ENCODE peak calls at places on chromosomes 7 and 10, in nine cellular contexts. N, Z, U, M, O, P, Q, Y and C are unnamed samples.

GRCh38 chr10:29714096-29714874 is 79.5 kb upstream of the SVIL start:
- DNase-seq in N (no peak), Z (peak; percentile 93), U (no peak), M (no peak), O (no peak), P (no peak), Q (no peak), Y (no peak), C (no peak)

GRCh38 chr7:116762951-116763350 is 91.0 kb downstream of the MET start:
- DNase-seq in N (no peak), Z (no peak), U (no peak), M (no peak), O (no peak), P (no peak), Q (no peak), Y (no peak), C (no peak)

GRCh38 chr10:88038268-88038667 is 174.8 kb downstream of the PTEN start:
- DNase-seq in N (no peak), Z (peak; percentile 94), U (no peak), M (no peak), O (no peak), P (no peak), Q (no peak), Y (no peak), C (no peak)

GRCh38 chr10:79104264-79104954 is 35.6 kb downstream of the ZMIZ1 start:
- DNase-seq in N (peak; percentile 62), Z (peak; percentile 70), U (no peak), M (peak; percentile 69), O (no peak), P (no peak), Q (no peak), Y (no peak), C (no peak)

GRCh38 chr10:82419981-82420380 is 545.0 kb downstream of the NRG3 start:
- DNase-seq in N (no peak), Z (no peak), U (no peak), M (no peak), O (no peak), P (no peak), Q (no peak), Y (no peak), C (no peak)

GRCh38 chr10:31940839-31941653 is 12.4 kb upstream of the ARHGAP12 start:
- DNase-seq in N (no peak), Z (peak; percentile 94), U (no peak), M (peak; percentile 56), O (peak; percentile 83), P (no peak), Q (no peak), Y (no peak), C (no peak)

GRCh38 chr10:49761789-49762565 is at the start of gene OGDHL:
- DNase-seq in N (peak; percentile 20), Z (peak; percentile 4), U (peak; percentile 83), M (peak; percentile 42), O (no peak), P (peak; percentile 58), Q (peak; percentile 23), Y (no peak), C (no peak)

GRCh38 chr10:110336111-110336721 is 31.5 kb upstream of the SMNDC1 start:
- DNase-seq in N (no peak), Z (peak; percentile 99), U (peak; percentile 58), M (peak; percentile 24), O (no peak), P (no peak), Q (no peak), Y (no peak), C (no peak)

GRCh38 chr7:98021588-98022351 is 31.8 kb upstream of the OCM2 start:
- DNase-seq in N (peak; percentile 67), Z (peak; percentile 2), U (peak; percentile 72), M (peak; percentile 65), O (peak; percentile 79), P (peak; percentile 67), Q (peak; percentile 64), Y (peak; percentile 69), C (no peak)

GRCh38 chr10:48931188-48931587 is 8.5 kb downstream of the LRRC18 start:
- DNase-seq in N (no peak), Z (no peak), U (no peak), M (no peak), O (peak; percentile 12), P (no peak), Q (no peak), Y (no peak), C (peak; percentile 49)

GRCh38 chr7:29319719-29320521 is 125.3 kb downstream of the CHN2 start:
- DNase-seq in N (no peak), Z (no peak), U (no peak), M (no peak), O (no peak), P (no peak), Q (no peak), Y (no peak), C (no peak)

GRCh38 chr10:33015798-33016547 is 57.9 kb upstream of the ITGB1 start:
- DNase-seq in N (no peak), Z (peak; percentile 88), U (no peak), M (no peak), O (no peak), P (no peak), Q (no peak), Y (no peak), C (no peak)

GRCh38 chr7:31478744-31479143 is 35.1 kb upstream of the ITPRID1 start:
- DNase-seq in N (no peak), Z (no peak), U (no peak), M (no peak), O (no peak), P (no peak), Q (no peak), Y (no peak), C (no peak)

GRCh38 chr10:106947643-106948042 is 216.9 kb downstream of the SORCS1 start:
- DNase-seq in N (no peak), Z (no peak), U (no peak), M (no peak), O (no peak), P (no peak), Q (no peak), Y (no peak), C (no peak)

GRCh38 chr7:23394828-23395227 is 75.5 kb downstream of the IGF2BP3 start:
- DNase-seq in N (no peak), Z (peak; percentile 20), U (no peak), M (no peak), O (no peak), P (no peak), Q (no peak), Y (no peak), C (no peak)

GRCh38 chr7:15783971-15784693 is 97.6 kb upstream of the MEOX2 start:
- DNase-seq in N (no peak), Z (no peak), U (no peak), M (no peak), O (no peak), P (no peak), Q (no peak), Y (no peak), C (no peak)

GRCh38 chr7:149558149-149558861 is 60.7 kb upstream of the ZNF746 start:
- DNase-seq in N (no peak), Z (peak; percentile 66), U (no peak), M (no peak), O (peak; percentile 31), P (no peak), Q (no peak), Y (no peak), C (no peak)
- H3K27ac ChIP-seq in N (no peak overlapping the region), Z (peak overlapping the region; percentile 26), U (no peak overlapping the region), M (no peak overlapping the region), O (no peak overlapping the region), P (no peak overlapping the region), Q (no peak overlapping the region), Y (no peak overlapping the region), C (no peak overlapping the region)

DNA sequence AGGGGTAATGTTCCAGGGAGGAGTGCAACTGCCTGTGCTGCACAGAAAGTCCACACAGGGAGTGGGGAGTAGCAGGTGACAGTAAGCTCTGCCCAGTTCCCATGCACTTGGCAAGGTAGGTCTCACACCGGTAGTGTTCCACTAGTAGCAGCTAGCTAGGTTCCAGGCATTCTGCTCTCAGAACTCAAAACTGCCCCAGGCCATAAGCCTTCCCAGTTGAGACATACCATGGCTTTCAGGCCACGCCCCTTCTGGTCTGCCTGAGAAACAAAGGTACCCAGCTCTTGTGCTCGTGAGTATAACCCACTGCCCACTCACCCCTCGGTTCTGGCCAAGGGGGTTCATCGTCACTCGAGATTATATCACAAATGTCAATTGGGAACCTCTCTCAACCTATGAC is 12.6 kb downstream of the CASP7 start:
- DNase-seq in N (no peak), Z (no peak), U (no peak), M (no peak), O (no peak), P (no peak), Q (no peak), Y (no peak), C (no peak)
- H3K9me3 ChIP-seq in N (peaks cover 33% of the 10 kb centered on the region), Z (no peaks in the 10 kb centered on the region), U (peaks cover 35% of the 10 kb centered on the region), M (peaks cover 27% of the 10 kb centered on the region), O (peaks cover 15% of the 10 kb centered on the region), P (peaks cover 32% of the 10 kb centered on the region), Q (no peaks in the 10 kb centered on the region), Y (peaks cover under 1% of the 10 kb centered on the region), C (peaks cover 15% of the 10 kb centered on the region)

DNA sequence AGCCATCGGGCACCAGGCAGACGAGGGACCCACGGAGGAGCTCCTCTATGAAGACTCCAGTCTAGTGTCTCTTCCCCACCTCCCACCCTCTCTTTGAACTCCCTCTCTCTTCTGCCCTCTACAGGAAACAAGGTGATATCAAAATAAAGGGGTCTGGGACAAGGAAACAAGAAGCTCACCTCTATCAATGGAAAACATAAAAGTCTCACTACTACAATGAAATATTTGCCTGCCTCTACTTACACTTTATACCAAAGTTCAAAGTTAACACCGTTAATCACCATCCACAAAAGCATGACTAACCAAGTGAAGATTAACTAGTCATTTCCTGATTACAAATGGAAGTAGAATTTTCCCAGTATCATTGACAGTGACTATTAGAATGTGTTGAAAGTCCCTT is 82.2 kb downstream of the PARD3 start:
- DNase-seq in N (no peak), Z (peak; percentile 58), U (no peak), M (no peak), O (no peak), P (no peak), Q (no peak), Y (no peak), C (no peak)
- H3K27ac ChIP-seq in N (no peak overlapping the region), Z (peak overlapping the region; percentile 69), U (no peak overlapping the region), M (no peak overlapping the region), O (no peak overlapping the region), P (no peak overlapping the region), Q (no peak overlapping the region), Y (no peak overlapping the region), C (peak overlapping the region; percentile 40)

GRCh38 chr7:138554674-138555073 is 94.6 kb downstream of the TRIM24 start:
- DNase-seq in N (no peak), Z (no peak), U (no peak), M (no peak), O (no peak), P (no peak), Q (no peak), Y (no peak), C (no peak)

GRCh38 chr7:138556771-138557484 is 96.9 kb downstream of the TRIM24 start:
- DNase-seq in N (no peak), Z (no peak), U (no peak), M (no peak), O (no peak), P (no peak), Q (no peak), Y (no peak), C (no peak)

GRCh38 chr7:138563808-138564207 is 103.7 kb downstream of the TRIM24 start:
- DNase-seq in N (no peak), Z (no peak), U (no peak), M (no peak), O (no peak), P (no peak), Q (no peak), Y (no peak), C (no peak)

GRCh38 chr7:138555684-138556083 is 95.6 kb downstream of the TRIM24 start:
- DNase-seq in N (no peak), Z (no peak), U (no peak), M (no peak), O (no peak), P (no peak), Q (no peak), Y (no peak), C (no peak)

GRCh38 chr7:138559448-138559847 is 99.4 kb downstream of the TRIM24 start:
- DNase-seq in N (no peak), Z (no peak), U (no peak), M (no peak), O (no peak), P (no peak), Q (no peak), Y (no peak), C (no peak)
- H3K9me3 ChIP-seq in N (peaks cover 58% of the 10 kb centered on the region), Z (peaks cover 40% of the 10 kb centered on the region), U (peaks cover 89% of the 10 kb centered on the region), M (peaks cover 22% of the 10 kb centered on the region), O (peaks cover 23% of the 10 kb centered on the region), P (peaks cover 29% of the 10 kb centered on the region), Q (no peaks in the 10 kb centered on the region), Y (peaks cover 9% of the 10 kb centered on the region), C (peaks cover 31% of the 10 kb centered on the region)